ENCODE peak calls at places on chromosomes 13 and 19, in seven cellular contexts. K, F, O, S, C, T and L are unnamed samples.

GRCh38 chr19:11377237-11377636 is 2.8 kb downstream of the SWSAP1 start:
- DNase-seq in K (no peak), F (peak), O (peak), S (no peak), C (no peak), T (no peak), L (no peak)

GRCh38 chr19:13277104-13277809 is 127.0 kb downstream of the IER2 start:
- DNase-seq in K (peak), F (peak), O (peak), S (peak), C (peak), T (peak), L (peak)

GRCh38 chr19:40521276-40521675 is 54.5 kb downstream of the SPTBN4 start:
- DNase-seq in K (no peak), F (no peak), O (peak), S (no peak), C (no peak), T (no peak), L (no peak)

GRCh38 chr19:53905787-53906186 is 3.3 kb upstream of the CACNG7 start:
- DNase-seq in K (no peak), F (no peak), O (no peak), S (no peak), C (no peak), T (no peak), L (no peak)

GRCh38 chr19:17802137-17802858 is 7.4 kb downstream of the B3GNT3 start:
- DNase-seq in K (no peak), F (no peak), O (no peak), S (no peak), C (no peak), T (no peak), L (no peak)

GRCh38 chr13:40170091-40170490 is 496.4 kb downstream of the FOXO1 start:
- DNase-seq in K (no peak), F (no peak), O (no peak), S (no peak), C (no peak), T (no peak), L (no peak)

GRCh38 chr13:26628706-26629105 is 71.2 kb downstream of the WASF3 start:
- DNase-seq in K (no peak), F (no peak), O (peak), S (no peak), C (no peak), T (no peak), L (no peak)

GRCh38 chr19:38792250-38793111 is 3.5 kb downstream of the LGALS7B start:
- DNase-seq in K (peak), F (no peak), O (no peak), S (no peak), C (no peak), T (no peak), L (peak)

GRCh38 chr13:67549331-67549730 is 319.2 kb upstream of the PCDH9 start:
- DNase-seq in K (no peak), F (no peak), O (no peak), S (no peak), C (no peak), T (no peak), L (no peak)

GRCh38 chr13:46648166-46648607 is 95.2 kb downstream of the LRCH1 start:
- DNase-seq in K (no peak), F (no peak), O (peak), S (no peak), C (no peak), T (no peak), L (no peak)

GRCh38 chr19:23101241-23101640 is 15.6 kb upstream of the ZNF730 start:
- DNase-seq in K (no peak), F (no peak), O (no peak), S (no peak), C (no peak), T (no peak), L (no peak)

GRCh38 chr19:49301866-49302252 is 23.1 kb downstream of the SLC6A16 start:
- DNase-seq in K (no peak), F (no peak), O (no peak), S (no peak), C (no peak), T (no peak), L (no peak)

GRCh38 chr13:21676611-21677021 is 5.7 kb downstream of the FGF9 start:
- DNase-seq in K (no peak), F (no peak), O (peak), S (no peak), C (no peak), T (no peak), L (peak)

GRCh38 chr19:56377105-56377924 is 16.0 kb downstream of the ZNF582 start:
- DNase-seq in K (no peak), F (no peak), O (no peak), S (no peak), C (no peak), T (no peak), L (no peak)

GRCh38 chr13:34627499-34627898 is 314.6 kb upstream of the NBEA start:
- DNase-seq in K (no peak), F (no peak), O (no peak), S (no peak), C (no peak), T (no peak), L (peak)

GRCh38 chr19:32566246-32566830 is 14.7 kb upstream of the PDCD5 start:
- DNase-seq in K (no peak), F (peak), O (no peak), S (no peak), C (no peak), T (no peak), L (no peak)

GRCh38 chr13:28620011-28620830 is 38.7 kb upstream of the POMP start:
- DNase-seq in K (no peak), F (no peak), O (no peak), S (no peak), C (no peak), T (no peak), L (no peak)

GRCh38 chr13:73754727-73755292 is 379.4 kb downstream of the KLF12 start:
- DNase-seq in K (no peak), F (no peak), O (peak), S (peak), C (peak), T (no peak), L (no peak)

GRCh38 chr19:30006206-30006605 is 64.2 kb downstream of the URI1 start:
- DNase-seq in K (no peak), F (no peak), O (no peak), S (no peak), C (no peak), T (no peak), L (no peak)

GRCh38 chr13:111248822-111249221 is 71.6 kb upstream of the TEX29 start:
- DNase-seq in K (no peak), F (no peak), O (no peak), S (no peak), C (no peak), T (no peak), L (peak)